ENCODE peak calls at places on chromosomes 5 and 9, in seven cellular contexts. P, E, R, G, M, H and V are unnamed samples.

GRCh38 chr5:109759304-109759703 is 69.6 kb downstream of the MAN2A1 start:
- DNase-seq in R (no peak), G (no peak), P (no peak), H (no peak), E (no peak), M (no peak), V (no peak)

GRCh38 chr5:180602481-180603075 is 11.3 kb upstream of the SCGB3A1 start:
- DNase-seq in M (peak), R (no peak), P (no peak), G (no peak), E (no peak), H (no peak), V (no peak)

GRCh38 chr9:96557921-96558320 is 61.7 kb downstream of the CDC14B start:
- DNase-seq in E (no peak), H (no peak), P (no peak), M (no peak), R (no peak), G (no peak), V (no peak)

GRCh38 chr9:78781681-78782080 is 484.8 kb downstream of the PSAT1 start:
- DNase-seq in G (no peak), R (no peak), H (no peak), P (no peak), M (no peak), E (no peak), V (no peak)

GRCh38 chr5:43192558-43193170 is 639 bp downstream of the NIM1K start:
- DNase-seq in E (no peak), H (no peak), P (no peak), M (peak), G (no peak), R (peak), V (no peak)

GRCh38 chr9:124780060-124780756 is 3.3 kb downstream of the OLFML2A start:
- DNase-seq in H (no peak), R (no peak), E (no peak), G (no peak), M (no peak), P (no peak), V (no peak)

GRCh38 chr5:139863855-139864558 is 68.4 kb downstream of the PSD2 start:
- DNase-seq in H (no peak), M (peak), G (peak), R (peak), E (peak), P (peak), V (peak)

GRCh38 chr5:115855959-115856358 is 14.2 kb downstream of the AP3S1 start:
- DNase-seq in H (no peak), R (no peak), P (no peak), E (no peak), M (no peak), G (no peak), V (no peak)

GRCh38 chr5:140107312-140108092 is 6.4 kb upstream of the PURA start:
- DNase-seq in M (peak), E (peak), H (peak), G (peak), R (peak), P (no peak), V (peak)